ENCODE peak calls at places on chromosomes 3 and 15, in six cellular contexts. One of them, this sample, is unnamed.

GRCh38 chr3:59502806-59503205 is 453.0 kb upstream of the CFAP20DC start:
- DNase-seq in hepatocyte: peak; percentile 34
- DNase-seq in endodermal cell: no peak
- DNase-seq in ascending aorta: no peak
- DNase-seq in astrocyte: peak; percentile 90
- DNase-seq in Panc1: no peak
- DNase-seq in this sample: peak; percentile 5

GRCh38 chr3:34256021-34256420 is 457.6 kb downstream of the PDCD6IP start:
- DNase-seq in astrocyte: no peak
- DNase-seq in ascending aorta: no peak
- DNase-seq in hepatocyte: peak; percentile 33
- DNase-seq in Panc1: no peak
- DNase-seq in endodermal cell: no peak
- DNase-seq in this sample: no peak

GRCh38 chr3:149023951-149024350 is 32.6 kb downstream of the GYG1 start:
- DNase-seq in endodermal cell: no peak
- DNase-seq in Panc1: no peak
- DNase-seq in astrocyte: no peak
- DNase-seq in ascending aorta: no peak
- DNase-seq in hepatocyte: no peak
- DNase-seq in this sample: no peak

GRCh38 chr15:88590771-88591170 is 30.4 kb upstream of the AEN start:
- DNase-seq in endodermal cell: no peak
- DNase-seq in hepatocyte: no peak
- DNase-seq in astrocyte: no peak
- DNase-seq in ascending aorta: no peak
- DNase-seq in Panc1: no peak
- DNase-seq in this sample: no peak

GRCh38 chr3:25588441-25589103 is 76.1 kb downstream of the TOP2B start:
- DNase-seq in astrocyte: peak; percentile 61
- DNase-seq in Panc1: no peak
- DNase-seq in ascending aorta: no peak
- DNase-seq in endodermal cell: no peak
- DNase-seq in hepatocyte: no peak
- DNase-seq in this sample: no peak

GRCh38 chr3:196292281-196292923 is 4.9 kb upstream of the PCYT1A start:
- DNase-seq in Panc1: no peak
- DNase-seq in endodermal cell: peak; percentile 72
- DNase-seq in astrocyte: no peak
- DNase-seq in ascending aorta: no peak
- DNase-seq in hepatocyte: no peak
- DNase-seq in this sample: no peak

GRCh38 chr15:92163641-92164040 is 230.0 kb upstream of the ST8SIA2 start:
- DNase-seq in Panc1: no peak
- DNase-seq in ascending aorta: no peak
- DNase-seq in astrocyte: no peak
- DNase-seq in hepatocyte: no peak
- DNase-seq in endodermal cell: peak; percentile 62
- DNase-seq in this sample: no peak

GRCh38 chr15:67244966-67245478 is 9.4 kb downstream of the AAGAB start:
- DNase-seq in hepatocyte: no peak
- DNase-seq in endodermal cell: no peak
- DNase-seq in Panc1: no peak
- DNase-seq in astrocyte: peak; percentile 23
- DNase-seq in ascending aorta: no peak
- DNase-seq in this sample: no peak

GRCh38 chr3:182342252-182342651 is 451.1 kb upstream of the ATP11B start:
- DNase-seq in hepatocyte: no peak
- DNase-seq in astrocyte: no peak
- DNase-seq in ascending aorta: no peak
- DNase-seq in Panc1: no peak
- DNase-seq in endodermal cell: peak; percentile 79
- DNase-seq in this sample: no peak

GRCh38 chr3:152497457-152497856 is 228.7 kb downstream of the MBNL1 start:
- DNase-seq in ascending aorta: no peak
- DNase-seq in hepatocyte: no peak
- DNase-seq in astrocyte: no peak
- DNase-seq in endodermal cell: no peak
- DNase-seq in Panc1: no peak
- DNase-seq in this sample: no peak

GRCh38 chr15:80946576-80946975 is 43.0 kb downstream of the MESD start:
- DNase-seq in ascending aorta: peak; percentile 60
- DNase-seq in Panc1: no peak
- DNase-seq in hepatocyte: no peak
- DNase-seq in astrocyte: no peak
- DNase-seq in endodermal cell: no peak
- DNase-seq in this sample: no peak

GRCh38 chr3:172135766-172136729 is 96.7 kb downstream of the FNDC3B start:
- DNase-seq in hepatocyte: no peak
- DNase-seq in Panc1: no peak
- DNase-seq in ascending aorta: no peak
- DNase-seq in endodermal cell: no peak
- DNase-seq in astrocyte: peak; percentile 71
- DNase-seq in this sample: peak; percentile 88

GRCh38 chr3:100265016-100265415 is 4.2 kb downstream of the TBC1D23 start:
- DNase-seq in endodermal cell: no peak
- DNase-seq in ascending aorta: no peak
- DNase-seq in hepatocyte: no peak
- DNase-seq in astrocyte: no peak
- DNase-seq in Panc1: no peak
- DNase-seq in this sample: no peak

GRCh38 chr3:175489406-175489805 is 630.3 kb downstream of the NAALADL2 start:
- DNase-seq in ascending aorta: no peak
- DNase-seq in Panc1: no peak
- DNase-seq in hepatocyte: no peak
- DNase-seq in astrocyte: no peak
- DNase-seq in endodermal cell: no peak
- DNase-seq in this sample: no peak

GRCh38 chr3:74591946-74592345 is 22.5 kb downstream of the CNTN3 start:
- DNase-seq in astrocyte: no peak
- DNase-seq in hepatocyte: no peak
- DNase-seq in Panc1: no peak
- DNase-seq in ascending aorta: no peak
- DNase-seq in endodermal cell: no peak
- DNase-seq in this sample: no peak

GRCh38 chr3:69058180-69058946 is 6.2 kb upstream of the TMF1 start:
- DNase-seq in hepatocyte: no peak
- DNase-seq in Panc1: no peak
- DNase-seq in endodermal cell: no peak
- DNase-seq in astrocyte: no peak
- DNase-seq in ascending aorta: no peak
- DNase-seq in this sample: no peak

GRCh38 chr15:69034352-69034751 is 19.9 kb downstream of the NOX5 start:
- DNase-seq in ascending aorta: no peak
- DNase-seq in hepatocyte: no peak
- DNase-seq in endodermal cell: no peak
- DNase-seq in astrocyte: peak; percentile 97
- DNase-seq in Panc1: peak; percentile 70
- DNase-seq in this sample: peak; percentile 87

GRCh38 chr15:65804252-65804931 is 12.3 kb upstream of the DENND4A start:
- DNase-seq in hepatocyte: peak; percentile 29
- DNase-seq in ascending aorta: peak; percentile 49
- DNase-seq in astrocyte: no peak
- DNase-seq in endodermal cell: no peak
- DNase-seq in Panc1: no peak
- DNase-seq in this sample: no peak

GRCh38 chr15:47355759-47356158 is 361.5 kb upstream of the SEMA6D start:
- DNase-seq in Panc1: no peak
- DNase-seq in ascending aorta: no peak
- DNase-seq in astrocyte: no peak
- DNase-seq in hepatocyte: no peak
- DNase-seq in endodermal cell: no peak
- DNase-seq in this sample: no peak

GRCh38 chr3:127068111-127068810 is 85.3 kb downstream of the PLXNA1 start:
- DNase-seq in hepatocyte: no peak
- DNase-seq in endodermal cell: no peak
- DNase-seq in ascending aorta: no peak
- DNase-seq in astrocyte: no peak
- DNase-seq in Panc1: no peak
- DNase-seq in this sample: no peak

GRCh38 chr15:51368751-51369450 is 27.4 kb downstream of the GLDN start:
- DNase-seq in hepatocyte: no peak
- DNase-seq in Panc1: peak; percentile 22
- DNase-seq in astrocyte: peak; percentile 86
- DNase-seq in ascending aorta: no peak
- DNase-seq in endodermal cell: no peak
- DNase-seq in this sample: peak; percentile 65

GRCh38 chr15:39501366-39501765 is 79.5 kb upstream of the THBS1 start:
- DNase-seq in endodermal cell: no peak
- DNase-seq in hepatocyte: no peak
- DNase-seq in Panc1: no peak
- DNase-seq in astrocyte: peak; percentile 60
- DNase-seq in ascending aorta: no peak
- DNase-seq in this sample: peak; percentile 35

DNA sequence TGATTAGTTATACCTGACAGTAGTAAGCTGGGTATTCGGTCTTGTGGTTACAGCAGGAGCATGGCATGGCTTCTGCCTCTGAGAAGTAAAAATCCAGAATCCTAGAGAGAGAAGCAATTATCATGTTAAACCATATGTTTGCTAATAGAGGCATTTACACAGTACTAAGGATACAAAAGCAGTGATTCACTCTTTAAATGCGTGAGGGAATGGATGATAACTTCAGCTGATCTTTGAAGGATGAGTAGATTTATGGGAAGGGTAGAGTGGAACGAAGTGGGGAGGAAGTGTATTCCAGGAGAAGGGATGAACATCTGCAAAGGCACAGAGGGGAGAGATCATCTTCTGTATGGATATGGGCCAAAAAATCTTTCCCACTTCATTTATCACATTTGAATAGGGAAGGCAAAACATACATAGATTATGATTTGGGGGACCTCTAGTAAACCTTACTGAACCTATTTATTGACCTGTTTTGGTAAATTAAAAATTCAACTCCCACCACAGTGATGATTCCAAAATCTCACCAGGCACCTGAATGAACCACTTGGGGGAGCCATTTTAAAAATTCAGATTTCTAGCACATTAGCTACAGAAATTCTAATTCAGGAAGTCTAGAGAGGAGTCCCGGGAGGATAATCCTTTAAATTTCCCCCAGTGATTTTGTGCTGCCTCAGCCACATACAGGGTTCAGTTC is 35.1 kb downstream of the IGSF10 start:
- DNase-seq in Panc1: no peak
- DNase-seq in endodermal cell: no peak
- DNase-seq in hepatocyte: no peak
- DNase-seq in ascending aorta: no peak
- DNase-seq in astrocyte: peak; percentile 41
- DNase-seq in this sample: peak; percentile 23
- TF ChIP-seq CTCF in Panc1: peak; percentile 66
- TF ChIP-seq CTCF in endodermal cell: peak; percentile 81
- TF ChIP-seq CTCF in hepatocyte: no peak
- TF ChIP-seq CTCF in ascending aorta: no peak
- TF ChIP-seq CTCF in astrocyte: peak; percentile 29
- TF ChIP-seq CTCF in this sample: peak; percentile 74

GRCh38 chr3:17972476-17972875 is 230.0 kb upstream of the TBC1D5 start:
- DNase-seq in astrocyte: no peak
- DNase-seq in hepatocyte: no peak
- DNase-seq in endodermal cell: no peak
- DNase-seq in ascending aorta: no peak
- DNase-seq in Panc1: no peak
- DNase-seq in this sample: no peak

GRCh38 chr3:17972030-17972429 is 229.6 kb upstream of the TBC1D5 start:
- DNase-seq in endodermal cell: no peak
- DNase-seq in astrocyte: no peak
- DNase-seq in ascending aorta: no peak
- DNase-seq in hepatocyte: no peak
- DNase-seq in Panc1: no peak
- DNase-seq in this sample: no peak

GRCh38 chr3:17972889-17973558 is 230.6 kb upstream of the TBC1D5 start:
- DNase-seq in hepatocyte: peak; percentile 21
- DNase-seq in endodermal cell: no peak
- DNase-seq in Panc1: no peak
- DNase-seq in ascending aorta: no peak
- DNase-seq in astrocyte: no peak
- DNase-seq in this sample: no peak

GRCh38 chr3:17973559-17973906 is 231.1 kb upstream of the TBC1D5 start:
- DNase-seq in ascending aorta: no peak
- DNase-seq in Panc1: no peak
- DNase-seq in endodermal cell: no peak
- DNase-seq in astrocyte: no peak
- DNase-seq in hepatocyte: peak; percentile 11
- DNase-seq in this sample: no peak

GRCh38 chr3:17974206-17974841 is 231.9 kb upstream of the TBC1D5 start:
- DNase-seq in hepatocyte: no peak
- DNase-seq in Panc1: no peak
- DNase-seq in endodermal cell: no peak
- DNase-seq in astrocyte: no peak
- DNase-seq in ascending aorta: no peak
- DNase-seq in this sample: no peak
- TF ChIP-seq CTCF in hepatocyte: peak; percentile 37
- TF ChIP-seq CTCF in Panc1: peak; percentile 13
- TF ChIP-seq CTCF in endodermal cell: peak; percentile 61
- TF ChIP-seq CTCF in astrocyte: no peak
- TF ChIP-seq CTCF in ascending aorta: no peak
- TF ChIP-seq CTCF in this sample: peak; percentile 43

GRCh38 chr3:113545594-113545993 is 13.2 kb downstream of the SIDT1 start:
- DNase-seq in astrocyte: no peak
- DNase-seq in Panc1: no peak
- DNase-seq in endodermal cell: no peak
- DNase-seq in ascending aorta: no peak
- DNase-seq in hepatocyte: no peak
- DNase-seq in this sample: no peak
- TF ChIP-seq CTCF in astrocyte: no peak
- TF ChIP-seq CTCF in Panc1: no peak
- TF ChIP-seq CTCF in endodermal cell: no peak
- TF ChIP-seq CTCF in ascending aorta: no peak
- TF ChIP-seq CTCF in hepatocyte: no peak
- TF ChIP-seq CTCF in this sample: no peak

GRCh38 chr3:146589899-146590508 is 15.1 kb downstream of the PLSCR5 start:
- DNase-seq in endodermal cell: no peak
- DNase-seq in ascending aorta: no peak
- DNase-seq in astrocyte: peak; percentile 13
- DNase-seq in Panc1: peak; percentile 20
- DNase-seq in hepatocyte: peak; percentile 63
- DNase-seq in this sample: peak; percentile 36
- TF ChIP-seq CTCF in endodermal cell: peak; percentile 81
- TF ChIP-seq CTCF in ascending aorta: peak; percentile 33
- TF ChIP-seq CTCF in astrocyte: peak; percentile 56
- TF ChIP-seq CTCF in Panc1: peak; percentile 77
- TF ChIP-seq CTCF in hepatocyte: peak; percentile 81
- TF ChIP-seq CTCF in this sample: peak; percentile 82

This sample was measured in HFFc6.